ENCODE peak calls at places on chromosomes 5 and 9, in five cellular contexts. R, F, W, A and H are unnamed samples.

GRCh38 chr5:52922384-52922783 is 66.8 kb upstream of the ITGA2 start:
- DNase-seq in R (no peak), F (no peak), W (no peak), A (no peak), H (no peak)

GRCh38 chr9:16870606-16871357 is at the start of gene BNC2:
- DNase-seq in R (peak; percentile 47), F (no peak), W (peak; percentile 49), A (no peak), H (peak; percentile 31)

GRCh38 chr5:137629646-137630045 is 106.2 kb downstream of the KLHL3 start:
- DNase-seq in R (no peak), F (peak; percentile 63), W (no peak), A (no peak), H (no peak)

GRCh38 chr5:140674629-140675028 is 1.3 kb upstream of the DND1 start:
- DNase-seq in R (no peak), F (no peak), W (no peak), A (no peak), H (no peak)

GRCh38 chr9:89740722-89741121 is 135.9 kb downstream of the GADD45G start:
- DNase-seq in R (no peak), F (no peak), W (no peak), A (no peak), H (peak; percentile 45)

GRCh38 chr9:29332789-29333188 is 1759.5 kb upstream of the C9orf72 start:
- DNase-seq in R (no peak), F (no peak), W (no peak), A (no peak), H (no peak)

GRCh38 chr9:88837731-88838130 is 153.5 kb upstream of the S1PR3 start:
- DNase-seq in R (no peak), F (no peak), W (no peak), A (no peak), H (no peak)

GRCh38 chr5:65695896-65696295 is 26.0 kb downstream of the SGTB start:
- DNase-seq in R (no peak), F (no peak), W (no peak), A (no peak), H (no peak)

GRCh38 chr9:37430841-37431597 is 8.5 kb downstream of the GRHPR start:
- DNase-seq in R (no peak), F (no peak), W (no peak), A (no peak), H (no peak)

GRCh38 chr9:127458921-127459320 is 7.6 kb downstream of the LRSAM1 start:
- DNase-seq in R (peak; percentile 68), F (no peak), W (no peak), A (peak; percentile 71), H (no peak)

GRCh38 chr5:42640835-42641234 is 115.8 kb upstream of the CCDC152 start:
- DNase-seq in R (no peak), F (no peak), W (no peak), A (no peak), H (no peak)